ENCODE peak calls at places on chromosome 12, in four cellular contexts. C, X, S and E are unnamed samples.
A peak's percentile ranks its signal among the peaks of the same experiment; 100 is the strongest.

GRCh38 chr12:54195736-54196347 is 7.1 kb upstream of the SMUG1 start:
- DNase-seq in C (peak; percentile 70), X (peak; percentile 63), S (no peak), E (no peak)

GRCh38 chr12:58728397-58728796 is 191.9 kb downstream of the LRIG3 start:
- DNase-seq in C (peak; percentile 41), X (peak; percentile 32), S (no peak), E (no peak)

GRCh38 chr12:56221233-56221756 is 427 bp downstream of the RNF41 start:
- DNase-seq in C (peak; percentile 73), X (peak; percentile 82), S (peak; percentile 64), E (peak; percentile 65)

GRCh38 chr12:26058818-26059217 is 66.0 kb downstream of the BHLHE41 start:
- DNase-seq in C (no peak), X (no peak), S (no peak), E (no peak)

GRCh38 chr12:28759334-28759733 is 389.7 kb upstream of the FAR2 start:
- DNase-seq in C (peak; percentile 51), X (peak; percentile 22), S (peak; percentile 93), E (peak; percentile 12)

GRCh38 chr12:57124259-57124877 is 3.9 kb upstream of the LRP1 start:
- DNase-seq in C (peak; percentile 69), X (peak; percentile 77), S (peak; percentile 84), E (peak; percentile 69)

GRCh38 chr12:93972411-93973208 is 175.8 kb upstream of the PLXNC1 start:
- DNase-seq in C (peak; percentile 75), X (peak; percentile 23), S (no peak), E (no peak)

GRCh38 chr12:64798165-64798564 is 26.3 kb upstream of the TBC1D30 start:
- DNase-seq in C (no peak), X (no peak), S (no peak), E (no peak)

GRCh38 chr12:88951860-88952483 is 371.7 kb upstream of the KITLG start:
- DNase-seq in C (no peak), X (no peak), S (peak; percentile 30), E (peak; percentile 24)
- H3K4me2 ChIP-seq in C (no peak overlapping the region), X (peak overlapping the region; percentile 42), S (no peak overlapping the region), E (no peak overlapping the region)

GRCh38 chr12:109726511-109727038 is 12.9 kb downstream of the FAM222A start:
- DNase-seq in C (no peak), X (no peak), S (peak; percentile 25), E (no peak)
- H2BK120ac ChIP-seq in C (no peak overlapping the region), X (no peak overlapping the region), S (no peak overlapping the region), E (peak overlapping the region; percentile 65)

GRCh38 chr12:14767617-14768016 is 35.7 kb downstream of the WBP11 start:
- DNase-seq in C (no peak), X (no peak), S (no peak), E (no peak)
- H3K4me2 ChIP-seq in C (peak overlapping the region; percentile 25), X (no peak overlapping the region), S (no peak overlapping the region), E (no peak overlapping the region)

GRCh38 chr12:103794814-103795213 is 46.2 kb downstream of the NT5DC3 start:
- DNase-seq in C (no peak), X (no peak), S (no peak), E (no peak)

GRCh38 chr12:103793512-103794045 is 47.5 kb downstream of the NT5DC3 start:
- DNase-seq in C (no peak), X (no peak), S (no peak), E (no peak)

GRCh38 chr12:103791350-103791920 is 49.6 kb downstream of the NT5DC3 start:
- DNase-seq in C (no peak), X (no peak), S (no peak), E (no peak)

GRCh38 chr12:103798586-103798985 is 42.4 kb downstream of the NT5DC3 start:
- DNase-seq in C (no peak), X (no peak), S (no peak), E (no peak)

DNA sequence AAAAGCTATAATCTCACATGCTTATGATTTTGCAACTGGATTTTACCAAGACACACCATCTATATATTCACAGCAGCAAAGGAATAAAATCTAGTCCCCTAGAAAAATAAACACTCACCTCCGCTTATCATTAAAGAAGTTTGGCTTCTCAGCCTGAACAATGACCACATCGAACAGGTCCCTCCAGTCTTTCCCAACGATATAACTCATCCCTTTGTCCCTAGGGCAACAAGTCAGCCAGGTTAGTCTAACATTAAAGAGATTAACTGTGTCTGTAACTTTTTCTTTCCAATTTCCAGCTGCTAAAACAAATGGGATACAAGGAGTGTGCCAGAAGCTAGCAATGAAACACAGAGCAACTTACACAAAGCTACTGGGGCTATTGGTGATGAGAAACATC is 48.0 kb downstream of the NT5DC3 start:
- DNase-seq in C (no peak), X (no peak), S (no peak), E (no peak)
- H2BK120ac ChIP-seq in C (no peak overlapping the region), X (no peak overlapping the region), S (no peak overlapping the region), E (no peak overlapping the region)

DNA sequence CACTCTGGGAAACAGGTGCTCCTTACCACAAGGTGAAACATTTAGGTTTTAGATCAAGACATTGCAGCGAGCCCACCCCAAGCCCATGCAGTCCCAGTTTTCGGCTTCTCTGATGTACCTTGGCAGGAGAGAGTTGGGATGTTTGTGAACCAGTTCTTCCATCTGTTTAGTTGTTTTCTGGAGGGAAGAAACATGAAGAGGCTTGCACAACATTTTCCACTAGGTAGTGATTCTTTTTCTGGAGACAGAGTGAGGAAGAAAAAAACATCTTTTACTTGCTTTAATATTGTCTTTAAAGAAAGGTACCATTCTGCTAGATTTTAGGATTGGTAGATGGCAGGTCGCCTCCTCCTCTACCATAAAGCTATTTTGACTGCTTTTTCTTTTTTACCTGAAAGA is 1.8 kb downstream of the LGR5 start:
- DNase-seq in C (no peak), X (no peak), S (no peak), E (no peak)
- H3K4me2 ChIP-seq in C (no peak overlapping the region), X (peak overlapping the region; percentile 69), S (peak overlapping the region; percentile 77), E (no peak overlapping the region)

GRCh38 chr12:31846405-31846804 is 112.8 kb upstream of the RESF1 start:
- DNase-seq in C (no peak), X (no peak), S (no peak), E (no peak)
- H2BK120ac ChIP-seq in C (no peak overlapping the region), X (no peak overlapping the region), S (no peak overlapping the region), E (no peak overlapping the region)